ENCODE peak calls at places on chromosomes 7 and 10, in seven cellular contexts. Q, E, C, L, T, P and J are unnamed samples.
A peak's percentile ranks its signal among the peaks of the same experiment; 100 is the strongest.

GRCh38 chr10:33666686-33667480 is 332.4 kb upstream of the NRP1 start:
- DNase-seq in E (peak; percentile 40), Q (no peak), L (no peak), C (no peak), T (no peak), P (no peak), J (no peak)

GRCh38 chr10:122494833-122495232 is 33.5 kb downstream of the HTRA1 start:
- DNase-seq in Q (no peak), C (peak; percentile 98), L (no peak), E (no peak), P (no peak), T (peak; percentile 50), J (peak; percentile 84)

GRCh38 chr10:76082956-76083355 is 651.5 kb downstream of the LRMDA start:
- DNase-seq in C (no peak), Q (no peak), T (peak; percentile 70), E (no peak), P (no peak), L (no peak), J (no peak)

GRCh38 chr7:101201695-101202602 is 1.1 kb upstream of the MOGAT3 start:
- DNase-seq in C (no peak), L (no peak), P (no peak), T (no peak), Q (no peak), E (no peak), J (no peak)

GRCh38 chr10:70887804-70888800 is at the start of gene PCBD1:
- DNase-seq in Q (peak; percentile 91), T (peak; percentile 31), L (peak; percentile 84), P (peak; percentile 67), E (peak; percentile 79), C (no peak), J (peak; percentile 40)

GRCh38 chr7:73833251-73833919 is 2.6 kb downstream of the CLDN4 start:
- DNase-seq in E (no peak), T (no peak), C (no peak), P (peak; percentile 61), L (no peak), Q (peak; percentile 78), J (no peak)

GRCh38 chr10:65891073-65891981 is 1034.5 kb upstream of the LRRTM3 start:
- DNase-seq in P (peak; percentile 68), E (peak; percentile 56), T (no peak), C (no peak), Q (peak; percentile 27), L (no peak), J (no peak)

GRCh38 chr7:97576043-97576442 is 155.8 kb upstream of the TAC1 start:
- DNase-seq in L (no peak), P (no peak), C (no peak), Q (no peak), T (no peak), E (no peak), J (no peak)